ENCODE peak calls at places on chromosomes 6 and 20, in four cellular contexts. T is stimulated activated CD4-positive, alpha-beta T cell treated with anti-CD3 and anti-CD28 coated beads, Interleukin-4, amount 100 ng/mL, for 48 hours; G is lower lobe of right lung; U is NCI-H1694 treated with DMSO at 0.1 percent for 48 hours. Y is an unnamed sample.
A peak's percentile ranks its signal among the peaks of the same experiment; 100 is the strongest.

GRCh38 chr6:157518399-157519250 is 137.6 kb downstream of the ZDHHC14 start:
- DNase-seq in T (no peak), G (no peak), U (peak; percentile 59), Y (no peak)

GRCh38 chr20:54234991-54235390 is 27.1 kb downstream of the PFDN4 start:
- DNase-seq in U (peak; percentile 64), T (no peak), G (no peak), Y (peak; percentile 80)

GRCh38 chr6:139538366-139538765 is 163.9 kb upstream of the CITED2 start:
- DNase-seq in U (no peak), T (no peak), G (no peak), Y (no peak)

GRCh38 chr6:111692327-111693164 is 86.9 kb upstream of the TRAF3IP2 start:
- DNase-seq in T (no peak), G (no peak), U (peak; percentile 52), Y (peak; percentile 85)

GRCh38 chr6:155381856-155382690 is 67.8 kb upstream of the TFB1M start:
- DNase-seq in G (no peak), U (no peak), T (no peak), Y (no peak)

GRCh38 chr20:25573288-25574251 is 11.8 kb downstream of the NINL start:
- DNase-seq in U (no peak), G (no peak), T (no peak), Y (no peak)

GRCh38 chr6:33592595-33593413 is 12.7 kb upstream of the BAK1 start:
- DNase-seq in U (no peak), T (no peak), G (peak; percentile 62), Y (no peak)

GRCh38 chr20:57657537-57658446 is 37.6 kb upstream of the ZBP1 start:
- DNase-seq in T (peak; percentile 11), G (peak; percentile 65), U (no peak), Y (no peak)

GRCh38 chr6:122028933-122029332 is 370.5 kb upstream of the HSF2 start:
- DNase-seq in T (no peak), U (no peak), G (no peak), Y (no peak)

GRCh38 chr6:141464490-141464889 is 668.2 kb upstream of the GJE1 start:
- DNase-seq in T (no peak), U (peak; percentile 58), G (no peak), Y (peak; percentile 97)

GRCh38 chr6:142907017-142907470 is 37.9 kb downstream of the HIVEP2 start:
- DNase-seq in G (no peak), T (no peak), U (no peak), Y (no peak)

GRCh38 chr20:34570859-34571306 is 12.4 kb downstream of the MAP1LC3A start:
- DNase-seq in T (no peak), G (no peak), U (no peak), Y (no peak)

GRCh38 chr20:58670097-58670496 is 19.0 kb downstream of the STX16 start:
- DNase-seq in U (no peak), T (no peak), G (no peak), Y (no peak)

GRCh38 chr6:17912521-17912920 is 74.9 kb downstream of the KIF13A start:
- DNase-seq in T (no peak), U (no peak), G (no peak), Y (no peak)

GRCh38 chr6:150252714-150253444 is 110.0 kb downstream of the PPP1R14C start:
- DNase-seq in G (no peak), U (no peak), T (no peak), Y (no peak)

GRCh38 chr6:136921521-136921935 is 573 bp upstream of the SLC35D3 start:
- DNase-seq in U (no peak), T (no peak), G (peak; percentile 49), Y (no peak)

GRCh38 chr6:111722220-111722731 is 116.6 kb upstream of the TRAF3IP2 start:
- DNase-seq in U (no peak), T (no peak), G (no peak), Y (no peak)

GRCh38 chr6:3389390-3390167 is 67.3 kb downstream of the SLC22A23 start:
- DNase-seq in G (no peak), T (no peak), U (no peak), Y (no peak)

GRCh38 chr6:4280721-4281120 is 145.3 kb upstream of the ECI2 start:
- DNase-seq in G (no peak), U (no peak), T (no peak), Y (no peak)

GRCh38 chr6:72703093-72703492 is 81.2 kb downstream of the KCNQ5 start:
- DNase-seq in G (no peak), U (no peak), T (no peak), Y (no peak)

GRCh38 chr6:2817778-2818443 is 23.8 kb downstream of the SERPINB1 start:
- DNase-seq in U (no peak), G (no peak), T (no peak), Y (no peak)

Y was measured in NCI-H524.